ENCODE peak calls at places on chromosomes 1 and 21, in seven cellular contexts. Z is SK-N-SH, F is GM12878, I is K562, K is HCT116, T is H1, M is HepG2. O is an unnamed sample.

GRCh38 chr1:183030053-183030452 is 6.8 kb downstream of the LAMC1 start:
- DNase-seq in F (no peak), M (peak), T (no peak), Z (no peak), I (no peak), K (no peak), O (no peak)

GRCh38 chr1:87684194-87684593 is 355.5 kb downstream of the LMO4 start:
- DNase-seq in K (no peak), I (no peak), Z (no peak), F (no peak), M (no peak), T (peak), O (no peak)

GRCh38 chr1:59541891-59542290 is 245.0 kb downstream of the FGGY start:
- DNase-seq in F (no peak), I (no peak), Z (no peak), K (no peak), T (no peak), M (no peak), O (no peak)

GRCh38 chr1:43776043-43776761 is 68.9 kb downstream of the ST3GAL3 start:
- DNase-seq in F (no peak), M (no peak), Z (no peak), I (no peak), T (no peak), K (no peak), O (no peak)

GRCh38 chr21:45869121-45870007 is 112.2 kb upstream of the COL6A1 start:
- DNase-seq in K (no peak), T (no peak), I (no peak), F (no peak), M (no peak), Z (no peak), O (no peak)

GRCh38 chr1:101136739-101137138 is 100.1 kb upstream of the S1PR1 start:
- DNase-seq in T (no peak), F (peak), Z (no peak), M (peak), K (no peak), I (no peak), O (no peak)

GRCh38 chr1:213082778-213083445 is 31.9 kb downstream of the RPS6KC1 start:
- DNase-seq in T (no peak), I (no peak), F (no peak), M (no peak), Z (no peak), K (no peak), O (no peak)

GRCh38 chr1:185156321-185156853 is 366 bp downstream of the TRMT1L start:
- DNase-seq in I (no peak), T (no peak), F (no peak), M (no peak), K (no peak), Z (no peak), O (no peak)

GRCh38 chr1:15110128-15110866 is 43.2 kb upstream of the TMEM51 start:
- DNase-seq in T (no peak), F (no peak), K (no peak), M (peak), Z (no peak), I (peak), O (no peak)

GRCh38 chr1:232421143-232421796 is 208.7 kb downstream of the SIPA1L2 start:
- DNase-seq in I (no peak), M (no peak), K (no peak), F (no peak), Z (no peak), T (no peak), O (peak)

GRCh38 chr1:11823366-11824137 is 17.6 kb downstream of the CLCN6 start:
- DNase-seq in K (no peak), I (no peak), M (no peak), T (no peak), F (no peak), Z (no peak), O (no peak)

GRCh38 chr1:226974544-226975258 is 34.6 kb downstream of the COQ8A start:
- DNase-seq in M (peak), Z (no peak), F (no peak), I (no peak), K (no peak), T (no peak), O (peak)

GRCh38 chr21:41632748-41633475 is 125.0 kb upstream of the TMPRSS2 start:
- DNase-seq in F (no peak), I (no peak), M (no peak), T (no peak), Z (no peak), K (no peak), O (no peak)

GRCh38 chr1:160209656-160210046 is 4.5 kb downstream of the PEA15 start:
- DNase-seq in F (no peak), Z (peak), T (no peak), M (no peak), K (no peak), I (no peak), O (no peak)

GRCh38 chr1:180026556-180026955 is 71.9 kb downstream of the CEP350 start:
- DNase-seq in I (no peak), F (no peak), T (no peak), K (no peak), M (no peak), Z (no peak), O (no peak)

GRCh38 chr21:35738342-35738961 is 321.9 kb downstream of the SETD4 start:
- DNase-seq in T (no peak), M (no peak), F (no peak), I (no peak), K (no peak), Z (no peak), O (no peak)

GRCh38 chr1:234604726-234605492 is 5.1 kb downstream of the IRF2BP2 start:
- DNase-seq in F (no peak), Z (no peak), I (peak), T (no peak), M (no peak), K (no peak), O (no peak)

GRCh38 chr1:175244206-175244605 is 51.6 kb upstream of the KIAA0040 start:
- DNase-seq in Z (no peak), I (no peak), T (no peak), K (no peak), F (no peak), M (no peak), O (no peak)

GRCh38 chr1:18410407-18410806 is 70.3 kb upstream of the KLHDC7A start:
- DNase-seq in T (no peak), K (no peak), M (no peak), F (no peak), Z (no peak), I (no peak), O (no peak)

GRCh38 chr1:202811296-202812175 is 782 bp downstream of the PCAT6 start:
- DNase-seq in Z (peak), M (peak), K (no peak), T (peak), F (no peak), I (peak), O (no peak)

GRCh38 chr21:41168391-41169257 is 664 bp downstream of the BACE2 start:
- DNase-seq in T (peak), F (no peak), Z (peak), I (no peak), M (no peak), K (no peak), O (peak)

GRCh38 chr1:186559601-186560116 is 98.7 kb upstream of the PDC start:
- DNase-seq in I (no peak), K (no peak), M (no peak), Z (no peak), F (no peak), T (no peak), O (peak)
- TF ChIP-seq JUND in I (no peak), K (no peak), M (no peak), Z (peak), F (no peak), T (no peak), O (no peak)

GRCh38 chr1:151005729-151006330 is 872 bp downstream of the MINDY1 start:
- DNase-seq in K (no peak), T (no peak), F (no peak), Z (no peak), M (no peak), I (no peak), O (no peak)

GRCh38 chr1:151008244-151009205 is at the start of gene PRUNE1:
- DNase-seq in I (peak), M (peak), K (peak), Z (peak), F (peak), T (peak), O (peak)

GRCh38 chr1:151009206-151009587 is 948 bp downstream of the PRUNE1 start:
- DNase-seq in K (no peak), I (no peak), Z (no peak), F (no peak), M (no peak), T (no peak), O (no peak)

GRCh38 chr1:151007853-151008243 is 401 bp upstream of the PRUNE1 start:
- DNase-seq in M (no peak), K (no peak), T (no peak), Z (no peak), F (no peak), I (no peak), O (no peak)

GRCh38 chr1:151006331-151007052 is at the start of gene MINDY1:
- DNase-seq in K (peak), T (peak), F (peak), Z (peak), I (peak), M (peak), O (peak)
- TF ChIP-seq JUND in K (no peak), T (no peak), F (no peak), Z (no peak), I (no peak), M (no peak), O (no peak)

GRCh38 chr1:61297887-61298286 is 215.5 kb downstream of the NFIA start:
- DNase-seq in F (no peak), M (no peak), Z (no peak), K (no peak), I (no peak), T (no peak), O (no peak)

GRCh38 chr1:61300899-61301298 is 218.5 kb downstream of the NFIA start:
- DNase-seq in F (no peak), Z (no peak), M (no peak), T (no peak), I (no peak), K (no peak), O (no peak)

GRCh38 chr1:61307422-61308140 is 225.2 kb downstream of the NFIA start:
- DNase-seq in F (no peak), T (no peak), K (no peak), I (no peak), Z (no peak), M (no peak), O (no peak)

GRCh38 chr1:61299468-61299867 is 217.1 kb downstream of the NFIA start:
- DNase-seq in T (no peak), I (no peak), F (no peak), Z (no peak), M (peak), K (no peak), O (peak)

DNA sequence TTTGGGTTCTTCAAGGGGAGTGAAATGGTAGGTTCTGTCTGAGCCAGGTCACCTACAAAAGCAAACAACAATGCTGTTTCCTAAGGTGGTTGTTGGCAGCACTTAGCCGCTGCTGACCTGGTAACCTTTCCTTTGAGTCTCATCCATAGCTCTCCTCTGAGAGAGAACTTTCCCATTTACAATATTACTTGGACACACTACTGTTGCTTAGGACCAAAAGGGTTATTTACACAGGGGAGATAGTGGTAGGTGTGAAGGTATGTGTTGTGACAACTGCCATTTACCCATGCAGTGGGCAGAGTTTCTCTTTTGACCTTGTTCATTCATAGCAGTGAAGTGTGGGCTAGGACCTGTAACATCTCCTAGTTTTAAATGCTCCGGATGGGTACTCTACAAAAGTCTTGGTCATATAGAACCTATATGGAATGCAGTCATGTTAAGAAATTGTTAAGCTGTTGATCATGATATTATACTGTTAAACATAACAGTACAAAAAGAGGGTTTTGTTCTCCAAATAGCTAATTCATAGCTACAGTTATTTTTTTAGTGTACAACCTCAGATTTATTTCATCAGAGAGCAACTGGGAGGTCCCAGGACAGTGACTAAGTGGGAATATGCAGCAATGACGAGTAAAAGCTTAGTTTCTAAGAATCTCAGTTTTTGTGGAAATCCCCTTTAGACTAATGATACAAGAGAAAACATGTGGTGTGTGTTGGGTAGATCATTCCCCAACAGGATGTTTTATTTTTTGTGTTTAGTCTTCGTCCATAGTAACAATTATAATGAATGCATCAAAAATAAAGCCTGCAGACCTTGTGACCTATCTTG is 219.7 kb downstream of the NFIA start:
- DNase-seq in Z (no peak), I (no peak), T (no peak), K (no peak), M (peak), F (no peak), O (no peak)
- TF ChIP-seq JUND in Z (no peak), I (no peak), T (no peak), K (no peak), M (no peak), F (no peak), O (no peak)

DNA sequence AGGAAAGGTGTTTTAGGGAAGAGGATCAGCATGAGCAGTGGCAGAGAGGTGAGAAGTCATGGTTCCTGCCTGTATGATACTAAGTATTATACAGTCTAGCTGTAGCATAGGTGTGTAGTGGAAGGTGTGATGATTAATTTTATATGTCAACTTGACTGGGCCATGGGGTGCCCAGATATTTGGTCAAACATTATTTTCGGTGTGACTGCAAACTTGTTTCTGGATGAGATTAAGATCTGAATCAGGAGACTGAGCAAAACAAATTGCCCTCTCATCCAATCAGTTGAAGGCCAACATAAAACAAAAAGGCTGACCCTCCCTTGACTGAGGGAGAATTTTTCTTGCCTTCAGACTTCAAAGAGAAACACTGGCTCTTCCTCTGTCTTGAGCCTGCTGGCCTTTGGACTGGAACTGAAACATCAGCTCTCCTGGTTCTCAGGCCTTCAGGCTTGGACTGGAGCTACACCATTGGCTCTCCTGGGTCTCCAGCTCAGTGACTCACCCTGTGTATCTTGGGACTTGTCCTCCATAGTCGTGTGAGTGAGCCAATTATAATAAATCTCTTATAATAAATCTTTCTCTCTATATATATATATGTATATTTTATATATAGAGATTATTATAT is 6.8 kb upstream of the CDC42 start:
- DNase-seq in M (no peak), I (no peak), Z (no peak), F (no peak), K (no peak), T (no peak), O (no peak)
- TF ChIP-seq JUND in M (no peak), I (no peak), Z (no peak), F (no peak), K (no peak), T (no peak), O (no peak)

GRCh38 chr1:200916681-200917080 is 22.0 kb downstream of the INAVA start:
- DNase-seq in I (no peak), M (no peak), K (no peak), F (no peak), T (no peak), Z (no peak), O (no peak)

GRCh38 chr1:200917291-200917817 is 22.7 kb downstream of the INAVA start:
- DNase-seq in Z (no peak), I (no peak), T (no peak), F (no peak), K (no peak), M (peak), O (peak)

GRCh38 chr1:200921571-200922110 is 26.9 kb downstream of the INAVA start:
- DNase-seq in T (no peak), K (no peak), F (no peak), M (no peak), I (peak), Z (no peak), O (no peak)

GRCh38 chr1:200918006-200918405 is 23.3 kb downstream of the INAVA start:
- DNase-seq in M (no peak), F (no peak), Z (no peak), I (no peak), T (no peak), K (no peak), O (no peak)

GRCh38 chr1:200919386-200919785 is 24.7 kb downstream of the INAVA start:
- DNase-seq in I (peak), Z (no peak), K (no peak), M (no peak), F (no peak), T (no peak), O (no peak)
- TF ChIP-seq JUND in I (no peak), Z (no peak), K (no peak), M (no peak), F (no peak), T (no peak), O (no peak)

GRCh38 chr1:109790735-109791494 is 27.2 kb upstream of the EPS8L3 start:
- DNase-seq in I (peak), K (peak), Z (no peak), F (peak), M (peak), T (no peak), O (no peak)

GRCh38 chr1:109788695-109789521 is 25.2 kb upstream of the EPS8L3 start:
- DNase-seq in M (peak), T (peak), I (peak), Z (peak), F (no peak), K (peak), O (peak)

GRCh38 chr1:109787845-109788605 is 24.3 kb upstream of the EPS8L3 start:
- DNase-seq in T (no peak), Z (peak), I (no peak), F (no peak), K (no peak), M (no peak), O (no peak)

GRCh38 chr1:109790329-109790728 is 26.6 kb upstream of the EPS8L3 start:
- DNase-seq in T (no peak), K (no peak), Z (no peak), F (no peak), M (no peak), I (no peak), O (no peak)

GRCh38 chr1:109789771-109790170 is 26.0 kb upstream of the EPS8L3 start:
- DNase-seq in F (no peak), M (no peak), T (no peak), K (no peak), I (no peak), Z (peak), O (no peak)
- TF ChIP-seq JUND in F (no peak), M (no peak), T (no peak), K (no peak), I (no peak), Z (no peak), O (no peak)